ENCODE peak calls at places on chromosome 10, in nine cellular contexts. B is A549, Y is GM10248, J is glutamatergic neuron, M is fibroblast of mammary gland, T is cardiac muscle cell, C is Peyer's patch, V is AG09309, K is astrocyte of the spinal cord. P is an unnamed sample.

GRCh38 chr10:119737039-119737663 is 11.3 kb downstream of the INPP5F start:
- DNase-seq in Y (no peak), J (no peak), T (no peak), K (no peak), M (no peak), C (no peak), B (no peak), V (no peak), P (no peak)

GRCh38 chr10:72277340-72277995 is 3.7 kb downstream of the DDIT4 start:
- DNase-seq in Y (no peak), V (no peak), T (no peak), B (no peak), J (no peak), M (peak; percentile 68), C (no peak), K (no peak), P (no peak)

GRCh38 chr10:132709471-132709951 is 76.4 kb downstream of the NKX6-2 start:
- DNase-seq in V (no peak), K (no peak), J (no peak), C (no peak), B (no peak), Y (no peak), M (no peak), T (no peak), P (no peak)

GRCh38 chr10:114026189-114027040 is 17.3 kb upstream of the ADRB1 start:
- DNase-seq in Y (peak; percentile 26), M (peak; percentile 69), B (peak; percentile 67), C (no peak), K (peak; percentile 79), V (no peak), T (no peak), J (no peak), P (no peak)

GRCh38 chr10:94630017-94630688 is 53.4 kb upstream of the CYP2C18 start:
- DNase-seq in V (no peak), C (no peak), B (peak; percentile 36), T (peak; percentile 48), J (no peak), M (peak; percentile 32), Y (peak; percentile 39), K (peak; percentile 22), P (no peak)

GRCh38 chr10:43390791-43391190 is 18.2 kb downstream of the HNRNPF start:
- DNase-seq in K (peak; percentile 28), T (peak; percentile 40), B (no peak), V (no peak), C (no peak), Y (no peak), J (no peak), M (peak; percentile 65), P (peak; percentile 46)

GRCh38 chr10:21278491-21279216 is 246.8 kb downstream of the SKIDA1 start:
- DNase-seq in B (peak; percentile 83), M (peak; percentile 92), Y (peak; percentile 64), K (peak; percentile 92), T (peak; percentile 95), C (peak; percentile 93), V (peak; percentile 71), J (peak; percentile 96), P (peak; percentile 94)

GRCh38 chr10:11639861-11640764 is 28.7 kb upstream of the USP6NL start:
- DNase-seq in C (no peak), B (no peak), V (no peak), T (no peak), Y (no peak), K (no peak), J (no peak), M (no peak), P (no peak)

GRCh38 chr10:87752571-87752970 is 65.5 kb downstream of the ATAD1 start:
- DNase-seq in B (no peak), T (no peak), M (peak; percentile 75), K (peak; percentile 67), Y (no peak), J (no peak), V (peak; percentile 47), C (no peak), P (no peak)

GRCh38 chr10:125782661-125783060 is 7.0 kb upstream of the MMP21 start:
- DNase-seq in J (peak; percentile 65), K (no peak), V (no peak), B (no peak), T (no peak), C (peak; percentile 25), M (peak; percentile 6), Y (no peak), P (no peak)

GRCh38 chr10:13993169-13993568 is 337.6 kb downstream of the FRMD4A start:
- DNase-seq in C (no peak), K (peak; percentile 71), B (no peak), M (peak; percentile 89), T (no peak), Y (no peak), V (peak; percentile 69), J (no peak), P (no peak)

GRCh38 chr10:98467506-98468318 is 21.0 kb upstream of the HPS1 start:
- DNase-seq in B (peak; percentile 90), J (peak; percentile 67), T (peak; percentile 91), V (peak; percentile 55), M (peak; percentile 87), C (peak; percentile 88), Y (peak; percentile 87), K (peak; percentile 78), P (peak; percentile 67)
- TF ChIP-seq CTCF in B (peak; percentile 92), J (peak; percentile 73), T (peak; percentile 75), V (peak; percentile 92), M (peak; percentile 87), C (peak; percentile 86), Y (peak; percentile 89), K (peak; percentile 84), P (peak; percentile 62)

GRCh38 chr10:24353319-24353718 is 144.4 kb downstream of the KIAA1217 start:
- DNase-seq in M (no peak), J (no peak), Y (no peak), T (no peak), V (no peak), C (no peak), B (no peak), K (no peak), P (no peak)

GRCh38 chr10:24358022-24358421 is 149.1 kb downstream of the KIAA1217 start:
- DNase-seq in M (no peak), Y (no peak), C (no peak), K (no peak), J (no peak), V (no peak), B (no peak), T (no peak), P (no peak)

GRCh38 chr10:24360286-24361127 is 151.6 kb downstream of the KIAA1217 start:
- DNase-seq in B (peak; percentile 35), K (peak; percentile 76), V (no peak), C (peak; percentile 80), M (peak; percentile 79), Y (peak; percentile 50), J (peak; percentile 79), T (peak; percentile 74), P (peak; percentile 80)

GRCh38 chr10:24355289-24355688 is 146.4 kb downstream of the KIAA1217 start:
- DNase-seq in K (no peak), T (no peak), C (no peak), J (no peak), V (no peak), M (no peak), Y (no peak), B (no peak), P (no peak)

DNA sequence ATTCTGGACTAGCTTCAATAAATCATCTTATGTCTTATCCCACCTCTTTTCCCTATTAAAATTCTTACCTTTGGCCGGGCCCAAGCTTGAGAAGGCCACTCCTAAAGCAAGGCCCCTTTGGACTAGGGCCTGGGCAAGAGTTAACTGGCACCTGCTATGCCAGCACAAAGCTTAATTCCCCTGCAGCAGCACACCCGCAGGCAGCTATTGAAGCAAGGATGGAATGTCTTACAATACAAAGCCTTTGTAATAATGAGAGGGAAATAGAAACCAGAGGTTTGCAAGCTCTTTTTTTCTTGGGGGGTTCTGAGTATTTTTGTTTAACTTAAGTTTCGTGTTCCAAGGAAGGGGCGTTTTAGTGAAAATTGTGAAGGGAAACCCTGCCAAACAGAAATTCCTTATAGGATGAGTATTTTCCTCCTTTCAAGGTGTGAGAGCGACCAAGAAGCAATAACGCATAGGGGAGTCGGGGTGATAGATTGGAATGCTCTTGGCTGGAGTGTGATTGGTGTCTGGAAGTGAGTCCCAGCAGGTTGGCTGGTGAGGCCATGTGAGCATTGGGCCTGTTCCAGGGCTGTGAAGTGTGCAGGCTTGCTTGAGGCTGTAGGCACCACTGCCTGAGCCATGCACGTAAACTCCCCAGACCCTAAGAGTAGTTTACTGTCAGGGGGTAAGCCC is 148.5 kb downstream of the KIAA1217 start:
- DNase-seq in V (no peak), Y (no peak), K (peak; percentile 28), M (no peak), B (no peak), T (no peak), J (no peak), C (no peak), P (no peak)
- TF ChIP-seq CTCF in V (no peak), Y (no peak), K (no peak), M (no peak), B (no peak), T (no peak), J (no peak), C (no peak), P (no peak)

GRCh38 chr10:83564889-83565588 is 574.3 kb upstream of the GHITM start:
- DNase-seq in V (no peak), M (no peak), B (no peak), K (no peak), C (no peak), T (no peak), J (no peak), Y (no peak), P (no peak)

GRCh38 chr10:83562381-83562780 is 576.9 kb upstream of the GHITM start:
- DNase-seq in T (no peak), M (no peak), B (no peak), C (no peak), Y (no peak), J (no peak), V (no peak), K (no peak), P (no peak)
- TF ChIP-seq CTCF in T (no peak), M (no peak), B (no peak), C (no peak), Y (no peak), J (no peak), V (no peak), K (no peak), P (no peak)

GRCh38 chr10:112689327-112689726 is 242.3 kb downstream of the VTI1A start:
- DNase-seq in V (no peak), M (peak; percentile 47), B (peak; percentile 42), T (peak; percentile 37), J (peak; percentile 55), Y (no peak), K (no peak), C (no peak), P (peak; percentile 50)
- TF ChIP-seq CTCF in V (peak; percentile 45), M (peak; percentile 51), B (peak; percentile 51), T (peak; percentile 50), J (no peak), Y (no peak), K (peak; percentile 51), C (no peak), P (peak; percentile 13)

DNA sequence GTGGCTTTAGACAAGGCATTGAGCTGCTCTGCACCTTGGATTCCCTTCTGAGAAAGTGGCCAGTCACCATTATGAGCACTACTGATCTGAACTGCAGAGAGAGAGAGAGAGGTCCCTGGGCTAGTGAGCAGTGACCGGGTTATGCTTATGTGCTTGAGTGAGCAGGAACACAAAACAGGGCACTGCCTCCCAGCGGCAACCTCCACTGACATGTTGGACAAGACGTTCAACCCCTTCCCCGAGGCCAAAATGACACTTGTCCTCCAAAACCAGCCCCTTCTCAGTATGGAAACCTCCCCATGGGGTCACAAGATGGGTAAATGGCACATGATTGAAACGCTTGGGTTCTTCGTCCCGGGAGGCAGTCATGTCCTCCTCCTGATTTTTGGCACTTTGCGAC is 339.4 kb upstream of the ZMIZ1 start:
- DNase-seq in C (no peak), T (no peak), K (no peak), Y (no peak), V (no peak), M (no peak), J (no peak), B (no peak), P (no peak)
- TF ChIP-seq CTCF in C (no peak), T (no peak), K (no peak), Y (no peak), V (no peak), M (no peak), J (no peak), B (no peak), P (no peak)